ENCODE peak calls at places on chromosomes 13 and 19, in four cellular contexts. G is dorsolateral prefrontal cortex, X is NCI-H187, V is hippocampal formation. F is an unnamed sample.

GRCh38 chr13:51249767-51250741 is 27.9 kb downstream of the FAM124A start:
- DNase-seq in G (no peak), X (no peak), V (no peak), F (no peak)

GRCh38 chr13:76503756-76504155 is 382.4 kb downstream of the KCTD12 start:
- DNase-seq in G (no peak), X (no peak), V (no peak), F (no peak)

GRCh38 chr19:38093587-38093986 is 130.4 kb downstream of the DPF1 start:
- DNase-seq in G (peak), X (no peak), V (peak), F (no peak)

GRCh38 chr19:48213959-48214358 is 41.8 kb downstream of the CARD8 start:
- DNase-seq in G (no peak), X (no peak), V (no peak), F (no peak)

GRCh38 chr19:38090561-38090960 is 133.5 kb downstream of the DPF1 start:
- DNase-seq in G (peak), X (no peak), V (peak), F (no peak)

GRCh38 chr19:30743702-30744101 is 371.5 kb downstream of the ZNF536 start:
- DNase-seq in G (no peak), X (no peak), V (no peak), F (no peak)

GRCh38 chr13:49935171-49936084 is 712 bp downstream of the SPRYD7 start:
- DNase-seq in G (peak), X (no peak), V (peak), F (peak)

GRCh38 chr19:38213911-38214625 is 10.0 kb downstream of the DPF1 start:
- DNase-seq in G (peak), X (no peak), V (no peak), F (no peak)

GRCh38 chr19:12126707-12127106 is 13.4 kb downstream of the ZNF20 start:
- DNase-seq in G (no peak), X (no peak), V (no peak), F (no peak)